ENCODE peak calls at places on chromosomes 11 and 22, in seven cellular contexts. K is breast epithelium, N is osteoblast, C is AG09319, S is SW480, U is T-helper 2 cell, Q is NCI-H2081. V is an unnamed sample.

GRCh38 chr11:26283852-26284421 is 48.0 kb upstream of the ANO3 start:
- DNase-seq in K (no peak), N (no peak), C (no peak), S (no peak), U (no peak), Q (no peak), V (no peak)

GRCh38 chr22:47128216-47129215 is 366.1 kb downstream of the TBC1D22A start:
- DNase-seq in K (no peak), N (peak), C (no peak), S (no peak), U (no peak), Q (no peak), V (no peak)

GRCh38 chr11:12119502-12119901 is 9.1 kb downstream of the MICAL2 start:
- DNase-seq in K (no peak), N (no peak), C (no peak), S (peak), U (no peak), Q (no peak), V (no peak)

GRCh38 chr11:131449391-131450019 is 79.1 kb downstream of the NTM start:
- DNase-seq in K (no peak), N (no peak), C (no peak), S (no peak), U (no peak), Q (no peak), V (no peak)

GRCh38 chr22:40116496-40117200 is 61.1 kb upstream of the TNRC6B start:
- DNase-seq in K (no peak), N (no peak), C (no peak), S (no peak), U (no peak), Q (no peak), V (no peak)

GRCh38 chr22:50498322-50498861 is 9.1 kb downstream of the LMF2 start:
- DNase-seq in K (no peak), N (peak), C (no peak), S (peak), U (peak), Q (peak), V (peak)

GRCh38 chr11:134139873-134140331 is 71.0 kb downstream of the JAM3 start:
- DNase-seq in K (peak), N (peak), C (peak), S (peak), U (no peak), Q (peak), V (peak)

GRCh38 chr22:35467788-35468187 is 67.8 kb downstream of the MCM5 start:
- DNase-seq in K (peak), N (peak), C (no peak), S (no peak), U (no peak), Q (no peak), V (peak)

GRCh38 chr11:118634435-118635236 is 27.2 kb downstream of the PHLDB1 start:
- DNase-seq in K (peak), N (peak), C (no peak), S (peak), U (no peak), Q (peak), V (peak)

GRCh38 chr11:72943664-72944063 is 129.5 kb downstream of the ATG16L2 start:
- DNase-seq in K (no peak), N (no peak), C (no peak), S (no peak), U (no peak), Q (no peak), V (no peak)

GRCh38 chr11:71109586-71109985 is 142.8 kb downstream of the SHANK2 start:
- DNase-seq in K (no peak), N (no peak), C (no peak), S (no peak), U (no peak), Q (no peak), V (no peak)

GRCh38 chr11:102974552-102975280 is 19.2 kb upstream of the MMP13 start:
- DNase-seq in K (no peak), N (no peak), C (no peak), S (peak), U (no peak), Q (no peak), V (no peak)

GRCh38 chr11:113240389-113240788 is 74.0 kb upstream of the TTC12 start:
- DNase-seq in K (no peak), N (no peak), C (no peak), S (no peak), U (no peak), Q (peak), V (no peak)

GRCh38 chr11:12159351-12160099 is 49.1 kb downstream of the MICAL2 start:
- DNase-seq in K (no peak), N (peak), C (no peak), S (peak), U (no peak), Q (no peak), V (peak)

GRCh38 chr11:9796854-9797253 is 133.0 kb downstream of the SWAP70 start:
- DNase-seq in K (no peak), N (no peak), C (peak), S (no peak), U (no peak), Q (no peak), V (no peak)

GRCh38 chr11:69307871-69308381 is 14.0 kb downstream of the MYEOV start:
- DNase-seq in K (no peak), N (no peak), C (no peak), S (no peak), U (no peak), Q (no peak), V (no peak)

GRCh38 chr11:104118105-104118762 is 45.7 kb downstream of the PDGFD start:
- DNase-seq in K (no peak), N (no peak), C (no peak), S (no peak), U (no peak), Q (no peak), V (no peak)

GRCh38 chr22:27317961-27318360 is 483.6 kb downstream of the MN1 start:
- DNase-seq in K (no peak), N (no peak), C (no peak), S (no peak), U (no peak), Q (no peak), V (no peak)

GRCh38 chr11:1931791-1932480 is 12.4 kb downstream of the TNNT3 start:
- DNase-seq in K (no peak), N (peak), C (no peak), S (no peak), U (no peak), Q (no peak), V (peak)

GRCh38 chr22:37560682-37561208 is 465 bp downstream of the CDC42EP1 start:
- DNase-seq in K (no peak), N (peak), C (peak), S (no peak), U (no peak), Q (no peak), V (peak)

GRCh38 chr11:46322759-46323158 is 24.5 kb upstream of the DGKZ start:
- DNase-seq in K (no peak), N (peak), C (no peak), S (no peak), U (no peak), Q (no peak), V (no peak)

GRCh38 chr11:93895106-93895862 is 44.9 kb upstream of the VSTM5 start:
- DNase-seq in K (no peak), N (peak), C (peak), S (peak), U (no peak), Q (peak), V (peak)

GRCh38 chr11:134580635-134581025 is 168.6 kb upstream of the B3GAT1 start:
- DNase-seq in K (no peak), N (no peak), C (no peak), S (no peak), U (no peak), Q (no peak), V (no peak)